ENCODE peak calls at places on chromosomes 13 and 19, in five cellular contexts. One of them, this sample, is unnamed.

GRCh38 chr13:23159205-23159586 is 21.6 kb upstream of the SGCG start:
- DNase-seq in Caco-2: no peak
- DNase-seq in NCI-H1048: no peak
- DNase-seq in uterus: no peak
- DNase-seq in stimulated activated CD4-positive, alpha-beta T cell treated with anti-CD3 and anti-CD28 coated beads, Interleukin-4, amount 100 ng/mL, for 24 hours: peak; percentile 22
- DNase-seq in this sample: no peak

GRCh38 chr13:80141114-80141849 is 199.6 kb downstream of the SPRY2 start:
- DNase-seq in Caco-2: no peak
- DNase-seq in NCI-H1048: no peak
- DNase-seq in uterus: peak; percentile 26
- DNase-seq in stimulated activated CD4-positive, alpha-beta T cell treated with anti-CD3 and anti-CD28 coated beads, Interleukin-4, amount 100 ng/mL, for 24 hours: no peak
- DNase-seq in this sample: no peak

GRCh38 chr13:102724923-102725322 is 30.1 kb upstream of the METTL21C start:
- DNase-seq in Caco-2: no peak
- DNase-seq in NCI-H1048: no peak
- DNase-seq in uterus: no peak
- DNase-seq in stimulated activated CD4-positive, alpha-beta T cell treated with anti-CD3 and anti-CD28 coated beads, Interleukin-4, amount 100 ng/mL, for 24 hours: no peak
- DNase-seq in this sample: no peak

GRCh38 chr13:41458939-41459753 is 1.8 kb downstream of the RGCC start:
- DNase-seq in Caco-2: peak; percentile 62
- DNase-seq in NCI-H1048: no peak
- DNase-seq in uterus: peak; percentile 20
- DNase-seq in stimulated activated CD4-positive, alpha-beta T cell treated with anti-CD3 and anti-CD28 coated beads, Interleukin-4, amount 100 ng/mL, for 24 hours: peak; percentile 72
- DNase-seq in this sample: peak; percentile 82

GRCh38 chr13:79491715-79492114 is 10.8 kb downstream of the NDFIP2 start:
- DNase-seq in Caco-2: no peak
- DNase-seq in NCI-H1048: no peak
- DNase-seq in uterus: no peak
- DNase-seq in stimulated activated CD4-positive, alpha-beta T cell treated with anti-CD3 and anti-CD28 coated beads, Interleukin-4, amount 100 ng/mL, for 24 hours: no peak
- DNase-seq in this sample: no peak

GRCh38 chr13:51026016-51026415 is 85.1 kb downstream of the C13orf42 start:
- DNase-seq in Caco-2: no peak
- DNase-seq in NCI-H1048: no peak
- DNase-seq in uterus: no peak
- DNase-seq in stimulated activated CD4-positive, alpha-beta T cell treated with anti-CD3 and anti-CD28 coated beads, Interleukin-4, amount 100 ng/mL, for 24 hours: no peak
- DNase-seq in this sample: no peak

GRCh38 chr13:112685856-112686255 is 4.0 kb upstream of the ATP11A start:
- DNase-seq in Caco-2: peak; percentile 75
- DNase-seq in NCI-H1048: no peak
- DNase-seq in uterus: no peak
- DNase-seq in stimulated activated CD4-positive, alpha-beta T cell treated with anti-CD3 and anti-CD28 coated beads, Interleukin-4, amount 100 ng/mL, for 24 hours: no peak
- DNase-seq in this sample: no peak

GRCh38 chr13:35039012-35039411 is 96.9 kb downstream of the NBEA start:
- DNase-seq in Caco-2: no peak
- DNase-seq in NCI-H1048: no peak
- DNase-seq in uterus: no peak
- DNase-seq in stimulated activated CD4-positive, alpha-beta T cell treated with anti-CD3 and anti-CD28 coated beads, Interleukin-4, amount 100 ng/mL, for 24 hours: no peak
- DNase-seq in this sample: no peak

GRCh38 chr19:11209892-11210655 is 12.7 kb upstream of the KANK2 start:
- DNase-seq in Caco-2: no peak
- DNase-seq in NCI-H1048: no peak
- DNase-seq in uterus: no peak
- DNase-seq in stimulated activated CD4-positive, alpha-beta T cell treated with anti-CD3 and anti-CD28 coated beads, Interleukin-4, amount 100 ng/mL, for 24 hours: no peak
- DNase-seq in this sample: no peak

This sample was measured in activated CD8-positive, alpha-beta memory T cell treated with anti-CD3 and anti-CD28 coated beads, Interleukin-2, amount 10 ng/mL, durations not matched to agents 7 days and 5 days.